ENCODE peak calls at places on chromosomes 6 and 20, in six cellular contexts. S is neural crest cell; G is stimulated activated naive CD4-positive, alpha-beta T cell; X is SW480; O is head of caudate nucleus; E is posterior vena cava. N is an unnamed sample.

GRCh38 chr6:126112171-126112632 is 125.9 kb downstream of the TRMT11 start:
- DNase-seq in X (no peak), E (no peak), O (no peak), S (no peak), G (no peak), N (no peak)

GRCh38 chr6:20333870-20334269 is 67.8 kb upstream of the E2F3 start:
- DNase-seq in E (no peak), X (no peak), S (no peak), G (no peak), O (no peak), N (peak; percentile 31)

GRCh38 chr6:56370127-56370540 is 122.8 kb upstream of the COL21A1 start:
- DNase-seq in X (no peak), S (no peak), E (peak; percentile 87), O (no peak), G (no peak), N (peak; percentile 14)

GRCh38 chr6:125512621-125513020 is 210.9 kb upstream of the HDDC2 start:
- DNase-seq in O (no peak), S (no peak), X (no peak), G (no peak), E (no peak), N (no peak)

GRCh38 chr20:297925-298754 is 770 bp downstream of the ZCCHC3 start:
- DNase-seq in E (peak; percentile 92), O (peak; percentile 23), S (peak; percentile 23), G (peak; percentile 21), X (peak; percentile 88), N (peak; percentile 69)

GRCh38 chr6:51986864-51987263 is 100.5 kb downstream of the PKHD1 start:
- DNase-seq in E (no peak), S (no peak), G (no peak), X (no peak), O (no peak), N (no peak)

GRCh38 chr6:123658848-123659247 is 22.1 kb upstream of the TRDN start:
- DNase-seq in O (no peak), X (no peak), E (no peak), S (no peak), G (no peak), N (no peak)

GRCh38 chr6:76416821-76417605 is 344.6 kb upstream of the IMPG1 start:
- DNase-seq in X (no peak), E (no peak), O (no peak), S (no peak), G (no peak), N (no peak)

GRCh38 chr6:148869589-148869988 is 122.8 kb downstream of the UST start:
- DNase-seq in O (no peak), X (no peak), S (no peak), G (no peak), E (no peak), N (no peak)

GRCh38 chr6:30966154-30966553 is 17.4 kb upstream of the MUC21 start:
- DNase-seq in S (no peak), X (no peak), O (no peak), E (no peak), G (no peak), N (no peak)

GRCh38 chr6:169719117-169719516 is 5.2 kb downstream of the PHF10 start:
- DNase-seq in E (no peak), G (no peak), S (no peak), O (no peak), X (no peak), N (no peak)

GRCh38 chr6:44297063-44298038 is 15.8 kb downstream of the AARS2 start:
- DNase-seq in S (peak; percentile 52), O (peak; percentile 56), E (peak; percentile 84), X (no peak), G (peak; percentile 46), N (peak; percentile 73)

GRCh38 chr6:35960192-35960591 is 39.3 kb upstream of the SRPK1 start:
- DNase-seq in S (no peak), E (no peak), G (no peak), O (no peak), X (no peak), N (no peak)

GRCh38 chr6:118808794-118809668 is 84.9 kb upstream of the ASF1A start:
- DNase-seq in O (no peak), S (no peak), G (no peak), X (no peak), E (no peak), N (no peak)

GRCh38 chr20:36277546-36277945 is 28.6 kb upstream of the DLGAP4 start:
- DNase-seq in G (no peak), S (no peak), X (no peak), E (no peak), O (no peak), N (no peak)

GRCh38 chr20:15176929-15177328 is 839.5 kb upstream of the FLRT3 start:
- DNase-seq in S (no peak), O (no peak), G (no peak), E (no peak), X (no peak), N (peak; percentile 4)

GRCh38 chr20:37394543-37395410 is 48.8 kb downstream of the SRC start:
- DNase-seq in E (no peak), O (no peak), G (no peak), X (no peak), S (peak; percentile 50), N (no peak)

GRCh38 chr6:167306401-167306998 is 15.4 kb downstream of the UNC93A start:
- DNase-seq in X (peak; percentile 64), S (no peak), G (no peak), O (no peak), E (no peak), N (no peak)

GRCh38 chr6:118514689-118515088 is 33.4 kb upstream of the PLN start:
- DNase-seq in E (no peak), O (no peak), S (no peak), G (no peak), X (no peak), N (no peak)

N was measured in cerebellum.